ENCODE peak calls at places on chromosomes 6 and 20, in five cellular contexts. O is CD4-positive, alpha-beta T cell; M is right cardiac atrium; X is SJSA1; D is hepatocyte. F is an unnamed sample.

GRCh38 chr20:51131806-51132205 is 108.9 kb upstream of the KCNG1 start:
- DNase-seq in O (no peak), M (no peak), X (no peak), D (no peak), F (no peak)

GRCh38 chr6:169661357-169661756 is 40.5 kb downstream of the WDR27 start:
- DNase-seq in O (no peak), M (no peak), X (no peak), D (no peak), F (no peak)

GRCh38 chr6:138590796-138591709 is 91.8 kb upstream of the NHSL1 start:
- DNase-seq in O (no peak), M (no peak), X (peak), D (peak), F (peak)

GRCh38 chr6:147192278-147192911 is 11.8 kb upstream of the STXBP5 start:
- DNase-seq in O (no peak), M (no peak), X (no peak), D (no peak), F (no peak)

GRCh38 chr6:26194329-26194701 is 107.1 kb downstream of the HFE start:
- DNase-seq in O (no peak), M (no peak), X (no peak), D (no peak), F (no peak)

GRCh38 chr6:3218266-3218665 is 9.2 kb downstream of the TUBB2B start:
- DNase-seq in O (no peak), M (no peak), X (no peak), D (no peak), F (no peak)

GRCh38 chr6:112286010-112286409 is 31.6 kb upstream of the LAMA4 start:
- DNase-seq in O (no peak), M (no peak), X (no peak), D (no peak), F (peak)

GRCh38 chr20:5780233-5781217 is 30.3 kb downstream of the SHLD1 start:
- DNase-seq in O (no peak), M (no peak), X (no peak), D (no peak), F (no peak)

GRCh38 chr20:52256465-52256864 is 64.9 kb upstream of the ZFP64 start:
- DNase-seq in O (no peak), M (no peak), X (no peak), D (no peak), F (no peak)

GRCh38 chr6:21885101-21885500 is 291.6 kb downstream of the SOX4 start:
- DNase-seq in O (no peak), M (no peak), X (no peak), D (no peak), F (no peak)

GRCh38 chr6:28985396-28986164 is 19.5 kb downstream of the ZNF311 start:
- DNase-seq in O (no peak), M (peak), X (peak), D (peak), F (no peak)

GRCh38 chr20:11952621-11953020 is 34.9 kb downstream of the BTBD3 start:
- DNase-seq in O (no peak), M (no peak), X (no peak), D (no peak), F (no peak)

GRCh38 chr6:127243501-127243900 is 23.2 kb upstream of the RNF146 start:
- DNase-seq in O (no peak), M (no peak), X (no peak), D (no peak), F (no peak)

GRCh38 chr20:52104546-52105044 is 87.0 kb downstream of the ZFP64 start:
- DNase-seq in O (no peak), M (peak), X (no peak), D (peak), F (no peak)

DNA sequence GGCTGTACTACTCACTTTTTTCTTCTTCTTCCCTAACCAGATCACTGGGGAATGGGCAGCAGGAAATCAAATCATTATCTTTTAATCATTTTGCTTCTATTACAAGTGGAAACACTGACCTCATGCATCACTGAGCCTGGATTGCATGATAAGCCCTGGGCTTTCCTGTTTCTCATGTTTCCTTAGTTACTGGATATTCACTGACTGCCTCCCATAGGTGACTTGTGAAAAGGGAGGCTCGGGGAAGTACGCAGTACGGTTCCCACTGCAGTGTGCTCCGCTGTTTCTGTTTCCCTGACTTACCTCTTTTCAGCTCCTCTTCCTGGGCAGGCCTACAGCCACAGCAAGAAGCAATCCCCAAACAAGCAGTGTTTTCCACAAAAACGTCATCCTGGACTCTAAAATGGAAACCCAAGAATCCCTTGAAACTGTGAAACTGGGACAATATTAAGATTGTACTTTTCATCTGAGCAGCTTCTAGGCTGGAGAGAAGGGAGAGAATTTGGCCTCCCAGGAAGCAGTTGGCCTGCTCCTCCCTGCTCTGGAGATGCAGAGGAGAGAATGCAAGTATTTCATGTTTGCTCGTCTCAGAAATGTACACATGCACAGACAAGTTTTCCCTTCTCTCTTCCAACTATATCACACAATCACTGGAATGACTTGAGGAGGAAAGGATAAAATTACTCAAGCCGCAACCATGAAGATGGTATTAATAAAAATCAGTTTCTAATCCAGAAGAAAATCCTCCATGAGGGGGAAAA is 13.1 kb downstream of the BTNL2 start:
- DNase-seq in O (no peak), M (peak), X (no peak), D (peak), F (no peak)
- H3K27ac ChIP-seq in O (no peak), M (peak), X (no peak), D (peak), F (no peak)

GRCh38 chr6:5832621-5833107 is 174.1 kb downstream of the NRN1 start:
- DNase-seq in O (no peak), M (no peak), X (no peak), D (no peak), F (no peak)
- H3K27ac ChIP-seq in O (no peak), M (no peak), X (no peak), D (no peak), F (peak)

GRCh38 chr6:85435872-85436271 is 14.0 kb upstream of the NT5E start:
- DNase-seq in O (no peak), M (no peak), X (no peak), D (no peak), F (no peak)
- H3K27ac ChIP-seq in O (no peak), M (no peak), X (no peak), D (no peak), F (no peak)

DNA sequence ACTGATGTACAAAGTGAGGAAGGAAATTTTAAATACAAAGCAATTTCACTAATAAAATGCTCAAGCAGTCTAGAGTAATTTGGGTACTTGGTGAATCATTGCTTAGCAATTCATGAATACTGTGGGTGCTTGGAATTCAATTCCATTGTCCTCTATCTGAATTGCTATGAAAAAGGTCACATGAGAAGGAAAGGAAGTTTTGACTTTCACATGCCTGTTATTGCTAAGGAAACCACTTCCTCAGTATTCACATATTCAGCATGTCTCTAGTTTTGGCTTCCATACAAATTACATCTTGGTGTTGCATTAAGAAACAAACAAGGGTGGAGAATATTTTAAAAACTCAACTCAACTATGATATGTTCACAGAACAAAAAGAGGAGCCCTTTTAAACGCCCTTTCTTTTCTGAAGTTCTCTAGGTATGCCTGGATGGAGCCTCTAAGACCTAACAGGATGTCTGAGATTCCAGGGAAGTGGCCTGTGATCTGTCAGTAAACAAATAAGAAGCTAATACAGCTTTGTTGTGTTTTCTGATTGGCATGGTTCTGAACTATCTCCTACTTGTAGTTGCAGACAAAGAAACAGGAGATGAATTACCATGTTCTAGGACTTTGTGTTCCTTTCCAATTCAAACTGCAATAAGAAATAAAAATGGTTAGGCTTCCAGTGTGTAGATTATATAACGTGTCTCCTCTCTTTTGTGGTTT is 190.4 kb downstream of the OGFRL1 start:
- DNase-seq in O (no peak), M (no peak), X (peak), D (no peak), F (no peak)
- H3K27ac ChIP-seq in O (no peak), M (peak), X (peak), D (peak), F (no peak)

GRCh38 chr6:5786321-5787053 is 220.2 kb downstream of the NRN1 start:
- DNase-seq in O (no peak), M (no peak), X (no peak), D (no peak), F (no peak)
- H3K27ac ChIP-seq in O (no peak), M (no peak), X (no peak), D (no peak), F (no peak)

F was measured in HL-60.